ENCODE peak calls at places on chromosomes 11 and 22, in six cellular contexts. H is PC-9, E is HCT116, U is SJSA1, D is coronary artery, Z is mesendoderm. I is an unnamed sample.

GRCh38 chr22:49739138-49739537 is 88.5 kb downstream of the BRD1 start:
- DNase-seq in H (no peak), E (no peak), U (no peak), D (no peak), Z (no peak), I (peak)

GRCh38 chr22:35596821-35597220 is 20.3 kb downstream of the MB start:
- DNase-seq in H (no peak), E (no peak), U (no peak), D (no peak), Z (no peak), I (no peak)

GRCh38 chr11:119993732-119994131 is 144.2 kb downstream of the TRIM29 start:
- DNase-seq in H (peak), E (no peak), U (no peak), D (no peak), Z (peak), I (peak)

GRCh38 chr22:49269928-49270327 is 557.7 kb downstream of the BRD1 start:
- DNase-seq in H (no peak), E (no peak), U (peak), D (peak), Z (peak), I (peak)

GRCh38 chr11:128195057-128195751 is 392.2 kb downstream of the ETS1 start:
- DNase-seq in H (no peak), E (no peak), U (no peak), D (no peak), Z (no peak), I (no peak)

GRCh38 chr11:128830836-128831780 is 36.0 kb downstream of the KCNJ1 start:
- DNase-seq in H (peak), E (peak), U (peak), D (peak), Z (peak), I (no peak)

GRCh38 chr11:129785383-129786111 is 30.1 kb upstream of the TMEM45B start:
- DNase-seq in H (no peak), E (no peak), U (no peak), D (no peak), Z (peak), I (no peak)

GRCh38 chr11:1953489-1954284 is 6.6 kb downstream of the MRPL23 start:
- DNase-seq in H (peak), E (no peak), U (peak), D (no peak), Z (no peak), I (no peak)

GRCh38 chr11:114154271-114155047 is 94.9 kb downstream of the ZBTB16 start:
- DNase-seq in H (no peak), E (no peak), U (no peak), D (no peak), Z (no peak), I (no peak)

GRCh38 chr11:122803306-122803705 is 35.0 kb upstream of the CRTAM start:
- DNase-seq in H (peak), E (no peak), U (no peak), D (no peak), Z (peak), I (no peak)

GRCh38 chr11:12775955-12776354 is 101.7 kb downstream of the TEAD1 start:
- DNase-seq in H (no peak), E (no peak), U (no peak), D (no peak), Z (no peak), I (peak)

GRCh38 chr11:55707029-55707428 is 45.0 kb downstream of the OR4C6 start:
- DNase-seq in H (no peak), E (no peak), U (no peak), D (no peak), Z (peak), I (no peak)

GRCh38 chr22:48490513-48491411 is 1336.9 kb downstream of the BRD1 start:
- DNase-seq in H (no peak), E (no peak), U (peak), D (no peak), Z (no peak), I (no peak)

GRCh38 chr11:70641366-70641765 is 243.0 kb downstream of the CTTN start:
- DNase-seq in H (no peak), E (no peak), U (no peak), D (no peak), Z (peak), I (no peak)

GRCh38 chr11:93476796-93477195 is 66.4 kb downstream of the SMCO4 start:
- DNase-seq in H (no peak), E (no peak), U (no peak), D (no peak), Z (no peak), I (no peak)

GRCh38 chr22:32343929-32344328 is 13.7 kb upstream of the RFPL3 start:
- DNase-seq in H (no peak), E (no peak), U (no peak), D (no peak), Z (no peak), I (no peak)

GRCh38 chr11:102462610-102463009 is 10.0 kb upstream of the TMEM123 start:
- DNase-seq in H (no peak), E (no peak), U (no peak), D (no peak), Z (no peak), I (no peak)

GRCh38 chr11:3102641-3102921 is 45.4 kb upstream of the CARS1 start:
- DNase-seq in H (no peak), E (no peak), U (peak), D (no peak), Z (no peak), I (no peak)

GRCh38 chr11:84924290-84924689 is 702.9 kb downstream of the DLG2 start:
- DNase-seq in H (no peak), E (no peak), U (no peak), D (no peak), Z (no peak), I (no peak)

GRCh38 chr22:35178446-35178845 is 78.8 kb upstream of the HMGXB4 start:
- DNase-seq in H (no peak), E (no peak), U (peak), D (no peak), Z (no peak), I (no peak)

GRCh38 chr11:2653930-2654739 is 45.7 kb downstream of the KCNQ1OT1 start:
- DNase-seq in H (no peak), E (no peak), U (peak), D (peak), Z (no peak), I (no peak)

GRCh38 chr11:113505541-113506375 is 30.6 kb upstream of the DRD2 start:
- DNase-seq in H (no peak), E (peak), U (no peak), D (peak), Z (peak), I (peak)

GRCh38 chr11:85809881-85810280 is 1.1 kb downstream of the SYTL2 start:
- DNase-seq in H (no peak), E (no peak), U (no peak), D (no peak), Z (peak), I (no peak)

GRCh38 chr11:129639300-129639699 is 176.3 kb upstream of the TMEM45B start:
- DNase-seq in H (peak), E (peak), U (peak), D (no peak), Z (no peak), I (no peak)

GRCh38 chr11:123174196-123175183 is 20.6 kb downstream of the CLMP start:
- DNase-seq in H (no peak), E (no peak), U (peak), D (no peak), Z (peak), I (no peak)

DNA sequence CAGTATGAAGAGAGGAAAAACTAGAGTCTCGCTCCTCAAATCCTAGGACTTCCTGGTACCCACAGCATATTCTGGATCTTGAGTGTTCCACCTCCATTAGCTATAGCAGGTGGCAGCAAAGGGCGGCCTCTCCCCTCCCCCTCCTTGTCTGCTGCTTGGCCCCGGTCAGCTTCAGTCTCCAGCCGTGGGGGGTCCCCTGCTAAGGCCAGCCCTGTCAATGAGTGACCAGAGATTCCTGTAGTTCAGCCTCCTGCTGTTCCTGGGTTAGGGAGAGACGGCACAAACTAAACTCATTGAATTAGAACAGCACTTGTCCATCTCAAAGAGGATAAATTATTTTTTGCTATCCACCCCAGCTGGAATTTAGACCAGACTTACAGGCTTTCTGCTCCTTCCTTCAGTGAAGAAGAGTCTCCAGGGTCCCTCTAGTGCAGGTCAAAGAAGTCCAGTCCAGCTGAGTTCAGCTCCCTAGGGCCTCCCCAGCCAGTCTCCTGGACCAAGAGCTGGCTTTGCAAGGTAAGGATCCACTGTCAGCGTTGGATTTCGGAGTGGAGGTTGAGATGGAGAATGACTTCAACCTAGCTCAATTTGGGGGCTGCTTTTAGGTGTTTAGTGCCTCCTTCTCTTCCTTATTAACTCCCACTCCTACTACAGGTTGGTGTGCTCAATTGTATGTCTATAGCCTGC is 1.1 kb upstream of the PHLDB1 start:
- DNase-seq in H (no peak), E (no peak), U (no peak), D (no peak), Z (peak), I (no peak)
- H3K27ac ChIP-seq in H (no peak), E (no peak), U (no peak), D (peak), Z (no peak), I (peak)

GRCh38 chr11:43545610-43546009 is 134.9 kb upstream of the HSD17B12 start:
- DNase-seq in H (no peak), E (no peak), U (no peak), D (no peak), Z (no peak), I (no peak)

GRCh38 chr11:43546561-43547410 is 133.8 kb upstream of the HSD17B12 start:
- DNase-seq in H (no peak), E (no peak), U (no peak), D (no peak), Z (no peak), I (no peak)

GRCh38 chr11:43547900-43548381 is 132.6 kb upstream of the HSD17B12 start:
- DNase-seq in H (no peak), E (no peak), U (no peak), D (no peak), Z (no peak), I (no peak)

GRCh38 chr11:43548921-43549320 is 131.6 kb upstream of the HSD17B12 start:
- DNase-seq in H (no peak), E (no peak), U (no peak), D (no peak), Z (no peak), I (no peak)

DNA sequence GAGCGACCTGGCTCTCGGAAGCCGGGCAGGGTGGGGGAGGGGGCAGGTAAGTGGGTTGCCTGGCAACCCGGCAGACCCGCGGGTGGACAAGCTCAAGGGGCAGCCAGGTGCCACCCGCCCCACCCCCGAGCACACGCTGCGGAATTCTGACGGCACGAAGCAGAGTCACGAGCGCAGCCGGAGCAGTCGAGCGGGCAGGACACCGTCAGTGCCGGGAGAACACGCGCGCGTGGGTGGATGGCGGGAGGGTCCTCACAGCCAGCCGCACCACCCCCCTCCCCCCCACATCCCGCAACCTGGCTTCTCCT is 133.2 kb upstream of the HSD17B12 start:
- DNase-seq in H (no peak), E (no peak), U (no peak), D (no peak), Z (no peak), I (no peak)
- H3K4me3 ChIP-seq in H (no peak), E (no peak), U (no peak), D (peak), Z (no peak), I (peak)

GRCh38 chr11:68354181-68354872 is 41.9 kb downstream of the LRP5 start:
- DNase-seq in H (peak), E (peak), U (peak), D (peak), Z (peak), I (no peak)
- H3K27ac ChIP-seq in H (peak), E (peak), U (peak), D (peak), Z (no peak), I (peak)

GRCh38 chr22:44936201-44936600 is 73.6 kb downstream of the PHF21B start:
- DNase-seq in H (no peak), E (no peak), U (no peak), D (no peak), Z (no peak), I (no peak)
- H3K4me3 ChIP-seq in H (no peak), E (no peak), U (no peak), D (no peak), Z (no peak), I (no peak)

DNA sequence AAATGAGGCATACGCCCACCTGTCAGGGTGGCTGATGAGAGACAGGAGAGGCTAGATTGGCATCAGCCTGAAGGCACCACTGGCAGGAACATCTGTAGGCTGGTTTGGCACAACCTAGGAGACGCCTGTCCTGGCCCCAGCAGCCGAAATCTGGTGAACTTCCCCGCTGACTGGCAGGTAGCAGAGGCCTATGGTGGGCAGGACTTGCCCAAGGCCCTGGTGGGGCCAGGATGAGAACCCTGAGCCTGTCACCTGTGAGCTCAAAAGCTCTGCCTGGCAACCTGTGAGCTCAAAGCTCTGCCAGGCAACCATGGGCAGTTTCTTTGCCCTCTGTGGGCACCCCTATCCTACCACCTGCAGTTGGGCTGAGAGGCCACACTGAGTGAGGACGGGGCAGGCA is 2.5 kb downstream of the DERL3 start:
- DNase-seq in H (no peak), E (no peak), U (no peak), D (no peak), Z (no peak), I (no peak)
- H3K27ac ChIP-seq in H (no peak), E (no peak), U (no peak), D (no peak), Z (no peak), I (no peak)

DNA sequence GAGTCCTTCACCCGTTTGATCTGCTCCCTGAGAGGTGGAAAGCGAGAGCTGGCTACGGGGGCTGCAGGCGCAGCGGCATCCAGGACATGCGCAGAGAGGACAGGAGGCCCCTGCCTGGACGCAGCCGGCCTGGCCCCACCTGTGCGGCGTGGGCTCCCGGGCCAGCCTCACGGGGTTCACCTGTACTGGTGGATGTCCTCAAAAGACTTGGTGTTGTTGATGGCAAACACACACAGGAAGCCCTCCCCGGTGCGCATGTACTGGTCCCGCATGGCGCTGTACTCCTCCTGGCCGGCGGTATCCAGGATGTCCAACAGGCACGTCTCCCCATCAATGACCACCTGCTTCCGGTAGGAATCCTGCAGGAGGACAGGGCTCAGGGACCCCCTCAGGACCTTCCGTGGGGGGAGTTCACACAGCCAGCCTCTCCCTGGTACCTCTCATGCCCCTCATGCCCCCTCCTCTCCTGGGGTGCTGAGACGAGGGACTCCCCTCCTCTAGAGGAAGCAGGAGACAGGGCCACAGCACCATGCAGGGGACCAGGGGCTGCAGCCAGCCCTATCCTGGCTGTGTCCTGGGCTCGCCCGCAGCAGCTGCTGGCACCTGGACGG is 1.7 kb downstream of the HRAS start:
- DNase-seq in H (no peak), E (no peak), U (no peak), D (no peak), Z (no peak), I (no peak)
- H3K4me3 ChIP-seq in H (no peak), E (peak), U (no peak), D (peak), Z (no peak), I (peak)

GRCh38 chr11:27699242-27699925 is 871 bp downstream of the BDNF start:
- DNase-seq in H (peak), E (no peak), U (no peak), D (no peak), Z (peak), I (no peak)

GRCh38 chr11:27701262-27702105 is 1.2 kb upstream of the BDNF start:
- DNase-seq in H (peak), E (no peak), U (peak), D (no peak), Z (no peak), I (no peak)

GRCh38 chr11:27698872-27699241 is 1.4 kb downstream of the BDNF start:
- DNase-seq in H (peak), E (peak), U (peak), D (peak), Z (peak), I (no peak)

GRCh38 chr11:27699926-27700350 is 317 bp downstream of the BDNF start:
- DNase-seq in H (peak), E (no peak), U (no peak), D (no peak), Z (no peak), I (no peak)

GRCh38 chr11:27700351-27701261 is at the start of gene BDNF:
- DNase-seq in H (peak), E (no peak), U (peak), D (no peak), Z (peak), I (no peak)
- H3K27ac ChIP-seq in H (no peak), E (peak), U (peak), D (peak), Z (no peak), I (peak)

DNA sequence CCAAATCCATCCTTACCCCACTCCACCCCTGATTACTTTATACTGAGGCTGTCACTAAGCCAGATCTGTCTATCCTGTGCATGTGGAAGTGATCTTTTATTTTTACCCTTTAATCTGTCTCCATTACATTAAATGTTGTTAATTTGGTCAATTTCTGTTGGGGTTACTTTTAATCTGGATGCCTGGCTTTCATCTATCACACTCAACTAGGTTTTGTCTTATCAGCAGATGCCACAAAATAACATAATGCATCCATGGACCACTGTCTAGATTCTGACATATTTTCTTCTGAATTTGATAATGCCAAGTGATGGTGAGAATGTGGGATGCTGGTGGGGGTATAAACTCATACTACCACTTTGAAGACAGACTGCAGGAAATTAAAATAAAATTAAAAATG is 108.4 kb downstream of the FDX1 start:
- DNase-seq in H (no peak), E (no peak), U (no peak), D (no peak), Z (no peak), I (no peak)
- H3K4me3 ChIP-seq in H (no peak), E (no peak), U (no peak), D (no peak), Z (no peak), I (no peak)

GRCh38 chr22:40661661-40662060 is 17.6 kb upstream of the MCHR1 start:
- DNase-seq in H (no peak), E (no peak), U (no peak), D (no peak), Z (no peak), I (no peak)

GRCh38 chr22:40668611-40669390 is 10.5 kb upstream of the MCHR1 start:
- DNase-seq in H (no peak), E (peak), U (no peak), D (no peak), Z (peak), I (no peak)

GRCh38 chr22:40660725-40661124 is 18.6 kb upstream of the MCHR1 start:
- DNase-seq in H (no peak), E (no peak), U (no peak), D (no peak), Z (no peak), I (no peak)

GRCh38 chr22:40666151-40666848 is 13.0 kb upstream of the MCHR1 start:
- DNase-seq in H (no peak), E (no peak), U (no peak), D (no peak), Z (no peak), I (no peak)

GRCh38 chr22:40665312-40665711 is 14.0 kb upstream of the MCHR1 start:
- DNase-seq in H (no peak), E (no peak), U (no peak), D (no peak), Z (no peak), I (no peak)
- H3K27ac ChIP-seq in H (no peak), E (no peak), U (no peak), D (peak), Z (no peak), I (peak)

DNA sequence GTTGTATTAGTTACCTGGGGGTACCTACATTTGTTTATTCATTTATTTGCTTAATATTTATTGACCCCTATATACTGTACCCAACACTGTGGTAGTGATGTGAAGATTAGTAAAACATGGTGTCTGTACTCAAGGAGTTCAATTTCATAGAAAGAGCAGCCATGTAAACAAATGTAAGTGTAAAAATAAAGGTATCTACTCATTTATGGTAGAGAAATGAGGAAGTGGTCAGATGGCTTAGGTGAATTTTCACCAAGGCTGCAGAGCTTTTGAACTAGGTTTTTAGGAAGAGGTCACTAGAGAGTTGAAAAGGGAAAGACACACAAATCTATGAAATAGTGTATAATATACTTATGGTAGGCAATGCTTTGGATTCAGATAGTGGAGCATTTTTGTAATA is 11.1 kb downstream of the CTR9 start:
- DNase-seq in H (no peak), E (no peak), U (no peak), D (no peak), Z (no peak), I (no peak)
- H3K4me3 ChIP-seq in H (no peak), E (no peak), U (no peak), D (no peak), Z (no peak), I (no peak)

I was measured in vagina.